ENCODE peak calls at places on chromosomes 5 and 9, in four cellular contexts. W is SK-N-SH, G is sigmoid colon, I is H1. M is an unnamed sample.

GRCh38 chr9:7570107-7570720 is 229.4 kb downstream of the DMAC1 start:
- DNase-seq in W (peak), G (no peak), I (peak), M (peak)

GRCh38 chr5:92674322-92674721 is 906.7 kb downstream of the NR2F1-AS1 start:
- DNase-seq in W (no peak), G (no peak), I (no peak), M (no peak)

GRCh38 chr5:43567967-43568366 is 11.1 kb upstream of the PAIP1 start:
- DNase-seq in W (no peak), G (no peak), I (no peak), M (no peak)

GRCh38 chr5:60632153-60632552 is 67.8 kb downstream of the DEPDC1B start:
- DNase-seq in W (no peak), G (no peak), I (no peak), M (no peak)

GRCh38 chr9:19232830-19233194 is 2.3 kb downstream of the DENND4C start:
- DNase-seq in W (peak), G (no peak), I (no peak), M (no peak)

GRCh38 chr5:42854795-42855194 is 43.1 kb upstream of the SELENOP start:
- DNase-seq in W (no peak), G (no peak), I (no peak), M (no peak)

GRCh38 chr5:177231479-177232250 is 71.9 kb downstream of the RAB24 start:
- DNase-seq in W (no peak), G (no peak), I (no peak), M (no peak)

GRCh38 chr5:177350776-177351391 is 584 bp downstream of the LMAN2 start:
- DNase-seq in W (no peak), G (no peak), I (no peak), M (no peak)

GRCh38 chr5:133779828-133780475 is 167.6 kb upstream of the FSTL4 start:
- DNase-seq in W (no peak), G (no peak), I (no peak), M (no peak)

GRCh38 chr5:68395844-68396523 is 180.4 kb downstream of the PIK3R1 start:
- DNase-seq in W (no peak), G (no peak), I (no peak), M (peak)

GRCh38 chr9:2727966-2728613 is 10.8 kb downstream of the KCNV2 start:
- DNase-seq in W (peak), G (no peak), I (no peak), M (no peak)

GRCh38 chr5:73365301-73365853 is 83.2 kb downstream of the FOXD1 start:
- DNase-seq in W (no peak), G (no peak), I (no peak), M (no peak)

GRCh38 chr9:95270790-95271189 is 46.7 kb downstream of the FANCC start:
- DNase-seq in W (no peak), G (no peak), I (no peak), M (no peak)

GRCh38 chr5:54761213-54761701 is 224.1 kb downstream of the ESM1 start:
- DNase-seq in W (no peak), G (peak), I (no peak), M (no peak)

GRCh38 chr9:70110194-70111041 is 66.8 kb downstream of the MAMDC2 start:
- DNase-seq in W (no peak), G (no peak), I (no peak), M (no peak)

GRCh38 chr9:89879276-89879675 is 274.5 kb downstream of the GADD45G start:
- DNase-seq in W (no peak), G (peak), I (peak), M (peak)

GRCh38 chr5:96844476-96844990 is 31.8 kb upstream of the ERAP2 start:
- DNase-seq in W (peak), G (no peak), I (no peak), M (no peak)

GRCh38 chr9:90942555-90942954 is 140.9 kb downstream of the SYK start:
- DNase-seq in W (no peak), G (no peak), I (no peak), M (no peak)

GRCh38 chr5:133611357-133612020 is 852 bp downstream of the FSTL4 start:
- DNase-seq in W (peak), G (no peak), I (peak), M (no peak)

GRCh38 chr9:75169623-75170022 is 81.3 kb downstream of the OSTF1 start:
- DNase-seq in W (no peak), G (no peak), I (no peak), M (no peak)

GRCh38 chr5:163565931-163566608 is 60.7 kb downstream of the MAT2B start:
- DNase-seq in W (no peak), G (no peak), I (peak), M (peak)

GRCh38 chr9:116504081-116504480 is 183.0 kb upstream of the TRIM32 start:
- DNase-seq in W (no peak), G (no peak), I (no peak), M (no peak)

GRCh38 chr5:52996966-52997365 is 7.8 kb downstream of the ITGA2 start:
- DNase-seq in W (no peak), G (no peak), I (no peak), M (no peak)

GRCh38 chr9:36323926-36324325 is 65.7 kb upstream of the GNE start:
- DNase-seq in W (no peak), G (no peak), I (no peak), M (no peak)

GRCh38 chr5:88250010-88250409 is 18.6 kb downstream of the TMEM161B start:
- DNase-seq in W (no peak), G (no peak), I (no peak), M (no peak)

GRCh38 chr5:69217154-69217731 is 17.4 kb upstream of the CDK7 start:
- DNase-seq in W (peak), G (no peak), I (no peak), M (peak)

GRCh38 chr9:112059145-112059979 is 115.7 kb downstream of the SUSD1 start:
- DNase-seq in W (no peak), G (no peak), I (no peak), M (no peak)

GRCh38 chr5:7392401-7393024 is 3.4 kb upstream of the ADCY2 start:
- DNase-seq in W (peak), G (no peak), I (no peak), M (no peak)

GRCh38 chr5:120446068-120446492 is 18.0 kb upstream of the PRR16 start:
- DNase-seq in W (no peak), G (no peak), I (no peak), M (no peak)

GRCh38 chr9:35426627-35427026 is 63.3 kb upstream of the RUSC2 start:
- DNase-seq in W (no peak), G (no peak), I (no peak), M (no peak)

GRCh38 chr5:140996055-140996454 is 29.8 kb downstream of the PCDHAC2 start:
- DNase-seq in W (no peak), G (no peak), I (no peak), M (no peak)

GRCh38 chr5:84480873-84481637 is 96.4 kb upstream of the EDIL3 start:
- DNase-seq in W (no peak), G (no peak), I (no peak), M (no peak)

GRCh38 chr9:99824378-99825157 is 2.9 kb downstream of the NR4A3 start:
- DNase-seq in W (peak), G (peak), I (peak), M (peak)

GRCh38 chr5:147188200-147189108 is 46.4 kb upstream of the STK32A start:
- DNase-seq in W (peak), G (no peak), I (peak), M (peak)

GRCh38 chr5:119417891-119418781 is 34.2 kb upstream of the HSD17B4 start:
- DNase-seq in W (no peak), G (no peak), I (no peak), M (no peak)

GRCh38 chr9:123551636-123552203 is 195.7 kb downstream of the CRB2 start:
- DNase-seq in W (no peak), G (no peak), I (no peak), M (no peak)

GRCh38 chr9:89655990-89656657 is 51.3 kb downstream of the GADD45G start:
- DNase-seq in W (no peak), G (peak), I (no peak), M (no peak)

GRCh38 chr9:136496181-136496580 is 13.3 kb upstream of the SEC16A start:
- DNase-seq in W (no peak), G (no peak), I (no peak), M (no peak)

GRCh38 chr9:136494012-136494411 is 11.2 kb upstream of the SEC16A start:
- DNase-seq in W (no peak), G (no peak), I (no peak), M (no peak)

GRCh38 chr9:136493567-136493971 is 10.7 kb upstream of the SEC16A start:
- DNase-seq in W (no peak), G (no peak), I (no peak), M (no peak)

GRCh38 chr9:136495401-136495800 is 12.6 kb upstream of the SEC16A start:
- DNase-seq in W (no peak), G (no peak), I (no peak), M (no peak)

GRCh38 chr9:136494531-136495215 is 11.8 kb upstream of the SEC16A start:
- DNase-seq in W (peak), G (no peak), I (no peak), M (no peak)
- TF ChIP-seq POLR2AphosphoS5 in W (no peak), G (no peak), I (no peak), M (no peak)

DNA sequence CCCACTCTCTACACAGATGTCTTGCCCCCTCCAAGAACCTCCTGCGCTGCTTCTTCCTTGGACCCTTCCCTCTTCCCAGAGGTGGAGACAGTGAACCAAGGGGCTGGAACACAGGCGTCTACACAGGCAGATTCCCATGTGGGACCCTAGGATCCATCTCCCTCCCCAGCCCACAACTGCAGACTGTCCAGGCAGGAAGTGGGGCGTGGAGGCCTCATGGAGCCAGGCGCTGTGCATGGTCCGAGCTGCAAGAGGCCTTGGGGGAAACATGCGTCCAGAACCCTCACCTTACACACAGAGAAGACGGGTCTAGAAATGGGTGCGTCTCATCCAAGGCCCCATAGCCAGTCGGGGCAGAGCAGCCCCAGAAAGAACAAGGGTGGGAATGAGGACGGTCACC is 117.5 kb downstream of the VAV2 start:
- DNase-seq in W (no peak), G (no peak), I (no peak), M (no peak)
- H3K27ac ChIP-seq in W (peak), G (no peak), I (no peak), M (no peak)

GRCh38 chr5:41182666-41183065 is 30.7 kb downstream of the C6 start:
- DNase-seq in W (no peak), G (no peak), I (no peak), M (no peak)

GRCh38 chr5:41191249-41191648 is 22.1 kb downstream of the C6 start:
- DNase-seq in W (no peak), G (no peak), I (no peak), M (no peak)

GRCh38 chr5:41181691-41182564 is 31.4 kb downstream of the C6 start:
- DNase-seq in W (no peak), G (no peak), I (no peak), M (no peak)

GRCh38 chr5:41186143-41186542 is 27.2 kb downstream of the C6 start:
- DNase-seq in W (no peak), G (no peak), I (no peak), M (no peak)
- H3K4me3 ChIP-seq in W (no peak), G (no peak), I (no peak), M (no peak)

GRCh38 chr5:128844354-128844923 is 120.8 kb upstream of the SLC27A6 start:
- DNase-seq in W (peak), G (no peak), I (no peak), M (no peak)

GRCh38 chr5:128838631-128839030 is 126.7 kb upstream of the SLC27A6 start:
- DNase-seq in W (no peak), G (no peak), I (no peak), M (no peak)

GRCh38 chr5:128836571-128836970 is 128.7 kb upstream of the SLC27A6 start:
- DNase-seq in W (no peak), G (no peak), I (no peak), M (no peak)

GRCh38 chr5:128842241-128842640 is 123.0 kb upstream of the SLC27A6 start:
- DNase-seq in W (no peak), G (no peak), I (no peak), M (no peak)
- TF ChIP-seq POLR2AphosphoS5 in W (no peak), G (no peak), I (no peak), M (no peak)

GRCh38 chr5:168314735-168315411 is 23.4 kb downstream of the WWC1 start:
- DNase-seq in W (no peak), G (no peak), I (no peak), M (peak)
- H3K27ac ChIP-seq in W (peak), G (no peak), I (no peak), M (peak)

M was measured in stomach.